ENCODE peak calls at places on chromosomes 12 and 14, in five cellular contexts. G is lower leg skin, I is osteocyte, A is IMR-90, S is A549. T is an unnamed sample.

GRCh38 chr14:101126376-101127130 is 223.0 kb upstream of the RTL1 start:
- DNase-seq in G (no peak), I (peak), A (no peak), S (no peak), T (no peak)

GRCh38 chr12:4763549-4763948 is 43.3 kb downstream of the GALNT8 start:
- DNase-seq in G (no peak), I (no peak), A (peak), S (peak), T (no peak)

GRCh38 chr14:104844306-104845032 is 20.6 kb upstream of the CEP170B start:
- DNase-seq in G (no peak), I (no peak), A (no peak), S (no peak), T (no peak)

GRCh38 chr14:91117960-91118359 is 4.1 kb downstream of the DGLUCY start:
- DNase-seq in G (no peak), I (no peak), A (no peak), S (no peak), T (no peak)

GRCh38 chr12:21144309-21144708 is 13.3 kb downstream of the SLCO1B1 start:
- DNase-seq in G (no peak), I (no peak), A (no peak), S (no peak), T (no peak)

GRCh38 chr14:79834856-79835255 is 376.4 kb downstream of the DIO2 start:
- DNase-seq in G (no peak), I (no peak), A (no peak), S (no peak), T (no peak)

GRCh38 chr14:77040995-77041744 is 12.7 kb upstream of the IRF2BPL start:
- DNase-seq in G (no peak), I (no peak), A (no peak), S (no peak), T (no peak)

GRCh38 chr14:55446833-55447232 is 6.4 kb upstream of the TBPL2 start:
- DNase-seq in G (no peak), I (no peak), A (peak), S (no peak), T (no peak)

GRCh38 chr12:119894916-119895315 is 17.8 kb upstream of the CIT start:
- DNase-seq in G (no peak), I (no peak), A (no peak), S (no peak), T (no peak)

GRCh38 chr14:75548544-75548943 is 26.3 kb downstream of the BATF start:
- DNase-seq in G (no peak), I (no peak), A (peak), S (no peak), T (no peak)

GRCh38 chr14:55107766-55108554 is 21.1 kb upstream of the LGALS3 start:
- DNase-seq in G (peak), I (peak), A (peak), S (peak), T (no peak)

GRCh38 chr14:90103808-90104207 is 42.0 kb downstream of the KCNK13 start:
- DNase-seq in G (no peak), I (no peak), A (no peak), S (no peak), T (no peak)